ENCODE peak calls at places on chromosome 15, in eight cellular contexts. A is bronchial epithelial cell, S is WERI-Rb-1, J is neural progenitor cell, K is GM13976, I is psoas muscle, F is AG10803, Q is choroid plexus epithelial cell. L is an unnamed sample.

GRCh38 chr15:80778964-80779657 is at the start of gene CEMIP:
- DNase-seq in A (peak), S (peak), J (peak), K (peak), I (peak), F (peak), Q (peak), L (peak)

GRCh38 chr15:52134502-52135144 is 22.0 kb upstream of the BCL2L10 start:
- DNase-seq in A (no peak), S (no peak), J (no peak), K (no peak), I (no peak), F (no peak), Q (no peak), L (no peak)

GRCh38 chr15:61736792-61737191 is 323.5 kb downstream of the VPS13C start:
- DNase-seq in A (no peak), S (no peak), J (no peak), K (no peak), I (no peak), F (no peak), Q (peak), L (no peak)

GRCh38 chr15:57328479-57329250 is 47.6 kb upstream of the CGNL1 start:
- DNase-seq in A (no peak), S (no peak), J (no peak), K (no peak), I (no peak), F (no peak), Q (no peak), L (no peak)

GRCh38 chr15:94910166-94910565 is 678.8 kb downstream of the MCTP2 start:
- DNase-seq in A (peak), S (no peak), J (no peak), K (no peak), I (no peak), F (no peak), Q (peak), L (no peak)

GRCh38 chr15:92914768-92915221 is 14.7 kb downstream of the CHD2 start:
- DNase-seq in A (peak), S (no peak), J (no peak), K (no peak), I (no peak), F (no peak), Q (no peak), L (no peak)

GRCh38 chr15:74226761-74227540 is 9.2 kb upstream of the CCDC33 start:
- DNase-seq in A (peak), S (peak), J (no peak), K (no peak), I (no peak), F (no peak), Q (no peak), L (no peak)

GRCh38 chr15:71455107-71455506 is 339.8 kb downstream of the THSD4 start:
- DNase-seq in A (peak), S (no peak), J (no peak), K (no peak), I (no peak), F (no peak), Q (peak), L (no peak)

GRCh38 chr15:77599899-77600298 is 32.8 kb downstream of the LINGO1 start:
- DNase-seq in A (peak), S (peak), J (peak), K (no peak), I (no peak), F (no peak), Q (peak), L (peak)

GRCh38 chr15:89486726-89487050 is 9.7 kb downstream of the RHCG start:
- DNase-seq in A (no peak), S (no peak), J (peak), K (peak), I (no peak), F (no peak), Q (no peak), L (no peak)

GRCh38 chr15:64574220-64574994 is 114.0 kb downstream of the ZNF609 start:
- DNase-seq in A (peak), S (peak), J (no peak), K (no peak), I (no peak), F (peak), Q (peak), L (no peak)

GRCh38 chr15:51286816-51287215 is 51.6 kb downstream of the CYP19A1 start:
- DNase-seq in A (no peak), S (peak), J (no peak), K (peak), I (no peak), F (no peak), Q (no peak), L (no peak)

GRCh38 chr15:61598655-61599054 is 369.6 kb upstream of the RORA start:
- DNase-seq in A (no peak), S (no peak), J (peak), K (no peak), I (no peak), F (no peak), Q (no peak), L (peak)

GRCh38 chr15:83567318-83567717 is 86.6 kb upstream of the ADAMTSL3 start:
- DNase-seq in A (no peak), S (no peak), J (no peak), K (no peak), I (no peak), F (no peak), Q (no peak), L (no peak)

GRCh38 chr15:73570355-73571032 is 62.7 kb downstream of the NPTN start:
- DNase-seq in A (no peak), S (no peak), J (no peak), K (no peak), I (no peak), F (no peak), Q (no peak), L (no peak)

GRCh38 chr15:56052389-56053045 is 59.1 kb upstream of the NEDD4 start:
- DNase-seq in A (peak), S (no peak), J (peak), K (peak), I (no peak), F (peak), Q (peak), L (no peak)

GRCh38 chr15:91694131-91694828 is 159.2 kb upstream of the SLCO3A1 start:
- DNase-seq in A (no peak), S (no peak), J (no peak), K (no peak), I (peak), F (peak), Q (no peak), L (no peak)

GRCh38 chr15:42721016-42721415 is 15.9 kb downstream of the CDAN1 start:
- DNase-seq in A (peak), S (no peak), J (no peak), K (no peak), I (no peak), F (no peak), Q (no peak), L (no peak)

GRCh38 chr15:48330855-48331795 is at the start of gene DUT:
- DNase-seq in A (peak), S (peak), J (peak), K (peak), I (peak), F (peak), Q (peak), L (peak)

GRCh38 chr15:59996498-59997041 is 7.5 kb upstream of the FOXB1 start:
- DNase-seq in A (no peak), S (no peak), J (no peak), K (no peak), I (no peak), F (no peak), Q (no peak), L (no peak)

GRCh38 chr15:53589526-53590057 is 169.9 kb downstream of the WDR72 start:
- DNase-seq in A (no peak), S (no peak), J (no peak), K (no peak), I (no peak), F (no peak), Q (no peak), L (no peak)

GRCh38 chr15:63969652-63970421 is 76.4 kb downstream of the DAPK2 start:
- DNase-seq in A (peak), S (no peak), J (no peak), K (no peak), I (no peak), F (no peak), Q (no peak), L (no peak)

DNA sequence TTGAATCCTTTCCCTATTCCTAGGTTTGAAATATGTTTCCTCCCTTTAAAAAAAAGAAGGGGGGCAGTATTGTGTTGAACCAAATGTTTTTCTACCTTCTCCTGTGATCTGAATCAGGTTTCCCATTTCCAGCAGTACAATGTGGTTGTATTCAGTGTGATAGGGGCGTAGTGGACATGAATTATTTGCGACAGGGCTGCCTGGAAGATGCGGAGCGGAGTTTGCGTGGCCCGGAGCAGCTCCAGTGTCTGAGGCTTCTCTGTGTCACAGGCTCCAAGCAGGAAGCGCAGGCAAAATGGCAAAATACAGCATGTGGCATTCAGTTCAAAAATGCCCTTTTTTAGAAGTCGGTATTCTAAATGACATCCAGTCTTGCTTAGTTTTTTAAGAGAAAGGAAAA is 154.4 kb downstream of the PGPEP1L start:
- DNase-seq in A (peak), S (peak), J (peak), K (peak), I (peak), F (peak), Q (peak), L (peak)
- TF ChIP-seq CTCF in A (no peak), S (no peak), J (no peak), K (no peak), I (no peak), F (no peak), Q (no peak), L (no peak)

GRCh38 chr15:44319385-44319784 is 30.9 kb downstream of the GOLM2 start:
- DNase-seq in A (no peak), S (no peak), J (no peak), K (peak), I (no peak), F (no peak), Q (no peak), L (no peak)
- TF ChIP-seq CTCF in A (no peak), S (no peak), J (peak), K (peak), I (no peak), F (no peak), Q (no peak), L (no peak)

GRCh38 chr15:62828364-62828763 is 214.2 kb upstream of the TPM1 start:
- DNase-seq in A (no peak), S (no peak), J (no peak), K (no peak), I (no peak), F (no peak), Q (no peak), L (no peak)
- TF ChIP-seq CTCF in A (no peak), S (no peak), J (no peak), K (no peak), I (no peak), F (no peak), Q (peak), L (no peak)

DNA sequence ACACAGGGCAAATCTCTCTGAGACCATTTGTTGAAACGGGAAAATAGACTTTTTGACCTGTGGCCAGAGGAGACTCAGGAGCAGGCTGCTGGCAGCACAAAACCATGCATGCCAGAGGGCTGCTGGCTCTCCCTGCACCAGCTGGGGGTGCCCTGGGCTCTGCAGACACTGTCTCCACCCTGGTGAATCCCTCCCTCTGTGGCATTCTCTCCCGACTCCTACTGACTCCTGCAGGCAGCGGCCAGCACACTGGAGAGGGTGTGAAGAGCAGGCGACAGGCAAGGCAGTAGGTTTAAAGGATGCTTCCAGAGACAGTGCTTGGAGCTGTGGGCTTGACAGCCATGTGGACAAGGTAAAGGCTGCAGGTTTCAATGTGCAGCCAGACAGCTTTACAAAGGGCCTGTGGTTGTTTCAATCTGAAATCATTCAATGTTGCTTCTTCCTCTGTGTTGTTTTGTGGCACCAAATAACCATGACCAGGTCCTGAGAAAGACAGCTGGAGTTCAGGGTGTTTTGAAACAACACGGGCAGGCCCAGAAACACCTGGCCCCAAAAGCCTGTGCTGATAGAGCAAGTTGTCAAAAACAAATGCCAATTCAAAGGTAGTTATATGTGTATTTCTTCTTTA is 431.0 kb upstream of the ATP10A start:
- DNase-seq in A (no peak), S (peak), J (peak), K (no peak), I (no peak), F (no peak), Q (no peak), L (peak)
- TF ChIP-seq CTCF in A (no peak), S (peak), J (peak), K (no peak), I (no peak), F (no peak), Q (no peak), L (no peak)

GRCh38 chr15:72536506-72536905 is 62.4 kb downstream of the ARIH1 start:
- DNase-seq in A (no peak), S (no peak), J (no peak), K (no peak), I (no peak), F (no peak), Q (no peak), L (no peak)

GRCh38 chr15:72534522-72534921 is 60.4 kb downstream of the ARIH1 start:
- DNase-seq in A (no peak), S (no peak), J (no peak), K (no peak), I (no peak), F (no peak), Q (no peak), L (no peak)

GRCh38 chr15:72535911-72536310 is 61.8 kb downstream of the ARIH1 start:
- DNase-seq in A (no peak), S (no peak), J (no peak), K (no peak), I (no peak), F (peak), Q (no peak), L (no peak)

GRCh38 chr15:72538931-72539330 is 64.8 kb downstream of the ARIH1 start:
- DNase-seq in A (no peak), S (no peak), J (no peak), K (no peak), I (no peak), F (no peak), Q (no peak), L (no peak)

DNA sequence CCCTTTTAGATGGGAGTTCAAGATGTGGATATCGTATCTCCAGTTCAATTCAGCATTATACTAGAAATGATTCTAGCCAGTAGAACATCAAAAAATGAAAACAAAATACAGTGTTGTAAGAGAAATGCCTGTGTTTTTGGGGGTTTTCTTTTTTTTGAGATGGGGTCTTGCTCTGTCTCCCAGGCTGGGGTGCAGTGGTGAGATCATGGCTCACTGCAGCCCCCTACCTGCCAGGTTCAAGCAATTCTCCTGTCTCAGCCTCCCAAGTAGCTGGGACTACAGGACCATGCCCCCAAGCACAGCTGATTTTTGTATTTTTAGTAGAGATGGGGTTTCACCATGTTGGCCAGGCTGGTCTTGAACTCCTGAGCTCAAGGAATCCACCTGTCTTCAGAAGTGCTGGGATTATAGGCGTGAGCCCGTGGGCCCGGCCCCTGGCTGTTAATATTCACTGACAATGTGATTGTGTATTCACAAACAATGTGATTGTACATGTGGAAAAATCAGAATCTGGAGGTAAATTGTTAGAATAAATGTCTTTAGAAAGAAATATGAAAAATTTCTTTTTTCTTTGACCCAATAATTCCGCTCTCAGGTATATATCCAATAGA is 59.0 kb downstream of the ARIH1 start:
- DNase-seq in A (no peak), S (peak), J (peak), K (no peak), I (no peak), F (no peak), Q (peak), L (no peak)
- TF ChIP-seq CTCF in A (peak), S (peak), J (peak), K (peak), I (peak), F (peak), Q (peak), L (peak)

DNA sequence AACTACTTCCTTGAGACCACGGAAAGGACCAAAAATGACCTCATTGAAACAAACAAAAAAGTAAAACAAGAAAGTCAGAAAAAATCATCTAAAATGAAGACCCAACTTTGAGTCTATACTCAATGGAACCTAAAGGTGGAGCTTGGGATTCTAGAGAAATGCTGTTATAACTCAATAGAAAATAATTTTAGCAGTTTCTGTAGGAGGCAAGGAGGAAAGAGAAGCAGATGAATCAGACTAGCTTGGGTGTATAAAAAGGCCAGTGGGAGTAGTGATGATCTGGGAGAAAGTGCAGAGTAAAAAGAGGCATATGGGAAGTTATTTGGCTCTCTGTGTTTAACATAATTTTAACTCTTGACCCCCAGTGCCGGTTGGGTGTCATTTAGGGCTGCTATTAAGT is 94.4 kb downstream of the TMCO5A start:
- DNase-seq in A (no peak), S (no peak), J (no peak), K (no peak), I (no peak), F (no peak), Q (peak), L (no peak)
- TF ChIP-seq CTCF in A (no peak), S (no peak), J (no peak), K (no peak), I (no peak), F (peak), Q (peak), L (no peak)

GRCh38 chr15:67831363-67831762 is 6.1 kb downstream of the SKOR1 start:
- DNase-seq in A (no peak), S (no peak), J (no peak), K (no peak), I (no peak), F (no peak), Q (no peak), L (no peak)

GRCh38 chr15:67832965-67833503 is 6.8 kb downstream of the RNU6-1 start:
- DNase-seq in A (no peak), S (no peak), J (peak), K (no peak), I (no peak), F (no peak), Q (no peak), L (no peak)

GRCh38 chr15:67834249-67834592 is 5.6 kb downstream of the RNU6-1 start:
- DNase-seq in A (no peak), S (no peak), J (no peak), K (no peak), I (no peak), F (no peak), Q (no peak), L (no peak)

GRCh38 chr15:67833504-67834248 is 6.2 kb downstream of the RNU6-1 start:
- DNase-seq in A (no peak), S (peak), J (peak), K (peak), I (peak), F (no peak), Q (peak), L (peak)

DNA sequence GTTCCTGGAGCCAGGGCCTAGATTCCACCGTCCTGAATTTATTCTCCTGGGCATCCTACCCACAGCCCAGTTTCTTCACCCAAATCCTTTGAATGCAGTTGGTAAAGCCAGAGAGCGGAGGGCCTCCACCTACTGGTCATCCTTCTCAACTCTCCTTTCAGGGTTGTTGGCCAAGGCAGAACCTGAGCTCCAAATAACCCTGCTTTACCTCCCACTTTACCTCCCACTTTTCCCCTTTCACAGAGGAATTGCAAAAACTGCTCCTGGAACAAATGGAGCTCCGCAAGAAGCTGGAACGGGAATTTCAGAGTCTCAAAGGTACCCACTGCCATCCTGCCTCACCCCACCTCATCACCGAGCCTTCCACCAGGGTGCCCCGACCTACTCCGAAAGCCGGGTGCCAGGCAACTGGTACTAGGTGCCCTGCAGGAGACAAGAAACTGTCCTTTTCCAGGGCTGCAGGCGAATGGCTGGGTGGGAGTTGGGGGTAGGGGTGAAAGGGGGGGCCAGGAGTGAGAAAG is 6.8 kb downstream of the SKOR1 start:
- DNase-seq in A (no peak), S (peak), J (peak), K (peak), I (no peak), F (peak), Q (peak), L (no peak)
- TF ChIP-seq CTCF in A (peak), S (peak), J (peak), K (peak), I (no peak), F (peak), Q (peak), L (no peak)

GRCh38 chr15:101294731-101295606 is at the start of gene SNRPA1:
- DNase-seq in A (peak), S (peak), J (peak), K (peak), I (peak), F (peak), Q (peak), L (peak)
- TF ChIP-seq CTCF in A (no peak), S (no peak), J (no peak), K (no peak), I (no peak), F (peak), Q (no peak), L (no peak)

L was measured in glutamatergic neuron.